ENCODE peak calls at places on chromosomes 12 and 14, in five cellular contexts. E, C, S, B and T are unnamed samples.

GRCh38 chr14:104688755-104689619 is at the start of gene INF2:
- DNase-seq in E (peak; percentile 97), S (peak; percentile 83), B (peak; percentile 61), C (peak; percentile 78), T (peak; percentile 50)

GRCh38 chr14:103292426-103293374 is 41.3 kb upstream of the EIF5 start:
- DNase-seq in S (peak; percentile 86), E (peak; percentile 88), B (peak; percentile 80), C (peak; percentile 88), T (peak; percentile 74)

GRCh38 chr14:36524874-36525745 is 5.1 kb upstream of the NKX2-1 start:
- DNase-seq in S (peak; percentile 90), C (no peak), E (peak; percentile 61), B (no peak), T (peak; percentile 31)

GRCh38 chr14:22479781-22480464 is 109.1 kb downstream of the DAD1 start:
- DNase-seq in S (no peak), E (no peak), C (no peak), B (no peak), T (peak; percentile 73)

GRCh38 chr14:76337619-76338545 is 38.1 kb upstream of the ESRRB start:
- DNase-seq in B (no peak), C (no peak), S (no peak), E (peak; percentile 85), T (no peak)

GRCh38 chr14:72850360-72850759 is 43.5 kb downstream of the DPF3 start:
- DNase-seq in B (no peak), S (no peak), C (peak; percentile 56), E (no peak), T (no peak)

GRCh38 chr14:35386673-35387125 is 17.9 kb downstream of the NFKBIA start:
- DNase-seq in B (no peak), C (no peak), S (no peak), E (no peak), T (no peak)

GRCh38 chr14:75518625-75519024 is 3.6 kb upstream of the BATF start:
- DNase-seq in C (no peak), E (no peak), B (no peak), S (no peak), T (peak; percentile 3)

GRCh38 chr12:104496336-104496735 is 39.6 kb downstream of the CHST11 start:
- DNase-seq in E (peak; percentile 49), B (no peak), S (no peak), C (no peak), T (no peak)

GRCh38 chr12:51898506-51898905 is 8.8 kb upstream of the ACVRL1 start:
- DNase-seq in S (no peak), C (no peak), E (no peak), B (no peak), T (no peak)

GRCh38 chr14:95244587-95244986 is 75.1 kb downstream of the CLMN start:
- DNase-seq in C (no peak), E (no peak), S (no peak), B (no peak), T (no peak)

GRCh38 chr12:25495336-25496097 is 57.6 kb downstream of the LMNTD1 start:
- DNase-seq in E (no peak), C (peak; percentile 2), B (no peak), S (no peak), T (no peak)

GRCh38 chr12:105474672-105475071 is 144.2 kb downstream of the C12orf75 start:
- DNase-seq in E (no peak), B (no peak), S (no peak), C (no peak), T (no peak)

GRCh38 chr12:115132145-115132544 is 448.2 kb upstream of the TBX3 start:
- DNase-seq in S (no peak), E (no peak), C (no peak), B (no peak), T (no peak)

GRCh38 chr14:32349322-32349721 is 20.2 kb downstream of the AKAP6 start:
- DNase-seq in S (no peak), E (no peak), B (no peak), C (no peak), T (no peak)